ENCODE peak calls at places on chromosomes 13 and 19, in six cellular contexts. One of them, this sample, is unnamed.

GRCh38 chr19:30812099-30812684 is 440.0 kb downstream of the ZNF536 start:
- DNase-seq in NCI-H2171 treated with DMSO at 0.1 percent for 48 hours: no peak
- DNase-seq in non-pigmented ciliary epithelial cell: no peak
- DNase-seq in posterior cingulate gyrus: no peak
- DNase-seq in ureter: no peak
- DNase-seq in pancreas: no peak
- DNase-seq in this sample: no peak

GRCh38 chr19:39409886-39410619 is 2.4 kb upstream of the PLEKHG2 start:
- DNase-seq in non-pigmented ciliary epithelial cell: no peak
- DNase-seq in ureter: peak; percentile 88
- DNase-seq in NCI-H2171 treated with DMSO at 0.1 percent for 48 hours: peak; percentile 66
- DNase-seq in pancreas: peak; percentile 87
- DNase-seq in posterior cingulate gyrus: no peak
- DNase-seq in this sample: peak; percentile 68

GRCh38 chr19:54630784-54631183 is 500 bp downstream of the LILRB1 start:
- DNase-seq in posterior cingulate gyrus: no peak
- DNase-seq in ureter: no peak
- DNase-seq in non-pigmented ciliary epithelial cell: no peak
- DNase-seq in NCI-H2171 treated with DMSO at 0.1 percent for 48 hours: no peak
- DNase-seq in pancreas: no peak
- DNase-seq in this sample: no peak

GRCh38 chr19:11453468-11454341 is 18.3 kb downstream of the PRKCSH start:
- DNase-seq in ureter: no peak
- DNase-seq in NCI-H2171 treated with DMSO at 0.1 percent for 48 hours: no peak
- DNase-seq in non-pigmented ciliary epithelial cell: no peak
- DNase-seq in pancreas: no peak
- DNase-seq in posterior cingulate gyrus: no peak
- DNase-seq in this sample: no peak

GRCh38 chr13:23707674-23708073 is 137.5 kb downstream of the TNFRSF19 start:
- DNase-seq in NCI-H2171 treated with DMSO at 0.1 percent for 48 hours: no peak
- DNase-seq in posterior cingulate gyrus: no peak
- DNase-seq in non-pigmented ciliary epithelial cell: no peak
- DNase-seq in ureter: no peak
- DNase-seq in pancreas: no peak
- DNase-seq in this sample: no peak

GRCh38 chr13:44174769-44175425 is 198.7 kb upstream of the SERP2 start:
- DNase-seq in non-pigmented ciliary epithelial cell: no peak
- DNase-seq in pancreas: no peak
- DNase-seq in ureter: no peak
- DNase-seq in posterior cingulate gyrus: no peak
- DNase-seq in NCI-H2171 treated with DMSO at 0.1 percent for 48 hours: no peak
- DNase-seq in this sample: no peak

GRCh38 chr19:56960959-56961622 is 120.6 kb upstream of the PEG3 start:
- DNase-seq in pancreas: no peak
- DNase-seq in ureter: no peak
- DNase-seq in posterior cingulate gyrus: no peak
- DNase-seq in non-pigmented ciliary epithelial cell: no peak
- DNase-seq in NCI-H2171 treated with DMSO at 0.1 percent for 48 hours: no peak
- DNase-seq in this sample: no peak

GRCh38 chr19:38664503-38665211 is 17.2 kb downstream of the ACTN4 start:
- DNase-seq in posterior cingulate gyrus: no peak
- DNase-seq in non-pigmented ciliary epithelial cell: no peak
- DNase-seq in NCI-H2171 treated with DMSO at 0.1 percent for 48 hours: peak; percentile 20
- DNase-seq in ureter: no peak
- DNase-seq in pancreas: no peak
- DNase-seq in this sample: no peak

GRCh38 chr19:8370176-8371010 is 6.4 kb downstream of the ANGPTL4 start:
- DNase-seq in non-pigmented ciliary epithelial cell: no peak
- DNase-seq in pancreas: peak; percentile 20
- DNase-seq in posterior cingulate gyrus: no peak
- DNase-seq in ureter: no peak
- DNase-seq in NCI-H2171 treated with DMSO at 0.1 percent for 48 hours: no peak
- DNase-seq in this sample: no peak

GRCh38 chr19:39390460-39390758 is 497 bp downstream of the PAF1 start:
- DNase-seq in ureter: peak; percentile 76
- DNase-seq in non-pigmented ciliary epithelial cell: no peak
- DNase-seq in posterior cingulate gyrus: no peak
- DNase-seq in pancreas: no peak
- DNase-seq in NCI-H2171 treated with DMSO at 0.1 percent for 48 hours: no peak
- DNase-seq in this sample: peak; percentile 66

GRCh38 chr13:40376296-40376849 is 290.1 kb downstream of the FOXO1 start:
- DNase-seq in NCI-H2171 treated with DMSO at 0.1 percent for 48 hours: peak; percentile 76
- DNase-seq in ureter: no peak
- DNase-seq in non-pigmented ciliary epithelial cell: no peak
- DNase-seq in pancreas: no peak
- DNase-seq in posterior cingulate gyrus: no peak
- DNase-seq in this sample: no peak

GRCh38 chr13:79043208-79043607 is 362.8 kb downstream of the RBM26 start:
- DNase-seq in ureter: no peak
- DNase-seq in pancreas: no peak
- DNase-seq in posterior cingulate gyrus: no peak
- DNase-seq in NCI-H2171 treated with DMSO at 0.1 percent for 48 hours: no peak
- DNase-seq in non-pigmented ciliary epithelial cell: no peak
- DNase-seq in this sample: no peak

GRCh38 chr19:10544242-10544752 is 593 bp downstream of the ATG4D start:
- DNase-seq in non-pigmented ciliary epithelial cell: no peak
- DNase-seq in NCI-H2171 treated with DMSO at 0.1 percent for 48 hours: no peak
- DNase-seq in pancreas: peak; percentile 87
- DNase-seq in ureter: peak; percentile 61
- DNase-seq in posterior cingulate gyrus: no peak
- DNase-seq in this sample: no peak

GRCh38 chr19:1651061-1651547 is 1.3 kb downstream of the TCF3 start:
- DNase-seq in pancreas: peak; percentile 51
- DNase-seq in NCI-H2171 treated with DMSO at 0.1 percent for 48 hours: peak; percentile 62
- DNase-seq in posterior cingulate gyrus: no peak
- DNase-seq in non-pigmented ciliary epithelial cell: no peak
- DNase-seq in ureter: no peak
- DNase-seq in this sample: peak; percentile 45

GRCh38 chr19:38657633-38658222 is 10.3 kb downstream of the ACTN4 start:
- DNase-seq in non-pigmented ciliary epithelial cell: peak; percentile 61
- DNase-seq in NCI-H2171 treated with DMSO at 0.1 percent for 48 hours: no peak
- DNase-seq in pancreas: peak; percentile 17
- DNase-seq in posterior cingulate gyrus: no peak
- DNase-seq in ureter: no peak
- DNase-seq in this sample: no peak

GRCh38 chr19:55198651-55199050 is 10.7 kb downstream of the PTPRH start:
- DNase-seq in non-pigmented ciliary epithelial cell: no peak
- DNase-seq in posterior cingulate gyrus: no peak
- DNase-seq in pancreas: no peak
- DNase-seq in NCI-H2171 treated with DMSO at 0.1 percent for 48 hours: no peak
- DNase-seq in ureter: no peak
- DNase-seq in this sample: no peak

GRCh38 chr19:13430790-13431582 is 75.3 kb downstream of the CACNA1A start:
- DNase-seq in posterior cingulate gyrus: peak; percentile 52
- DNase-seq in NCI-H2171 treated with DMSO at 0.1 percent for 48 hours: peak; percentile 36
- DNase-seq in pancreas: no peak
- DNase-seq in non-pigmented ciliary epithelial cell: peak; percentile 2
- DNase-seq in ureter: peak; percentile 44
- DNase-seq in this sample: peak; percentile 23

GRCh38 chr13:48078251-48078656 is 16.6 kb downstream of the MED4 start:
- DNase-seq in pancreas: no peak
- DNase-seq in ureter: no peak
- DNase-seq in non-pigmented ciliary epithelial cell: no peak
- DNase-seq in posterior cingulate gyrus: no peak
- DNase-seq in NCI-H2171 treated with DMSO at 0.1 percent for 48 hours: peak; percentile 36
- DNase-seq in this sample: no peak

GRCh38 chr19:3537101-3537437 is 1.9 kb upstream of the TEKTIP1 start:
- DNase-seq in ureter: no peak
- DNase-seq in non-pigmented ciliary epithelial cell: no peak
- DNase-seq in posterior cingulate gyrus: no peak
- DNase-seq in pancreas: no peak
- DNase-seq in NCI-H2171 treated with DMSO at 0.1 percent for 48 hours: no peak
- DNase-seq in this sample: no peak

GRCh38 chr13:113997845-113998751 is 24.2 kb upstream of the C13orf46 start:
- DNase-seq in posterior cingulate gyrus: no peak
- DNase-seq in ureter: no peak
- DNase-seq in pancreas: peak; percentile 60
- DNase-seq in NCI-H2171 treated with DMSO at 0.1 percent for 48 hours: peak; percentile 25
- DNase-seq in non-pigmented ciliary epithelial cell: no peak
- DNase-seq in this sample: no peak

GRCh38 chr19:12163841-12164240 is 945 bp downstream of the ZNF136 start:
- DNase-seq in ureter: no peak
- DNase-seq in non-pigmented ciliary epithelial cell: no peak
- DNase-seq in NCI-H2171 treated with DMSO at 0.1 percent for 48 hours: no peak
- DNase-seq in pancreas: no peak
- DNase-seq in posterior cingulate gyrus: no peak
- DNase-seq in this sample: no peak

GRCh38 chr13:32010137-32010536 is 21.4 kb upstream of the FRY start:
- DNase-seq in pancreas: no peak
- DNase-seq in ureter: no peak
- DNase-seq in posterior cingulate gyrus: no peak
- DNase-seq in NCI-H2171 treated with DMSO at 0.1 percent for 48 hours: peak; percentile 54
- DNase-seq in non-pigmented ciliary epithelial cell: no peak
- DNase-seq in this sample: no peak

GRCh38 chr13:45231722-45232121 is 30.9 kb upstream of the KCTD4 start:
- DNase-seq in NCI-H2171 treated with DMSO at 0.1 percent for 48 hours: peak; percentile 55
- DNase-seq in pancreas: no peak
- DNase-seq in posterior cingulate gyrus: no peak
- DNase-seq in non-pigmented ciliary epithelial cell: no peak
- DNase-seq in ureter: no peak
- DNase-seq in this sample: no peak

GRCh38 chr13:113008841-113009240 is 39.8 kb downstream of the MCF2L start:
- DNase-seq in non-pigmented ciliary epithelial cell: no peak
- DNase-seq in pancreas: no peak
- DNase-seq in NCI-H2171 treated with DMSO at 0.1 percent for 48 hours: no peak
- DNase-seq in posterior cingulate gyrus: no peak
- DNase-seq in ureter: no peak
- DNase-seq in this sample: no peak

GRCh38 chr13:31213681-31214289 is 14.0 kb downstream of the B3GLCT start:
- DNase-seq in NCI-H2171 treated with DMSO at 0.1 percent for 48 hours: no peak
- DNase-seq in non-pigmented ciliary epithelial cell: no peak
- DNase-seq in pancreas: no peak
- DNase-seq in posterior cingulate gyrus: no peak
- DNase-seq in ureter: no peak
- DNase-seq in this sample: no peak

GRCh38 chr13:88526186-88526852 is 855.1 kb downstream of the SLITRK5 start:
- DNase-seq in pancreas: no peak
- DNase-seq in non-pigmented ciliary epithelial cell: no peak
- DNase-seq in posterior cingulate gyrus: no peak
- DNase-seq in NCI-H2171 treated with DMSO at 0.1 percent for 48 hours: peak; percentile 50
- DNase-seq in ureter: no peak
- DNase-seq in this sample: no peak

GRCh38 chr13:41179593-41180250 is 14.6 kb downstream of the KBTBD7 start:
- DNase-seq in posterior cingulate gyrus: no peak
- DNase-seq in ureter: no peak
- DNase-seq in non-pigmented ciliary epithelial cell: peak; percentile 28
- DNase-seq in NCI-H2171 treated with DMSO at 0.1 percent for 48 hours: no peak
- DNase-seq in pancreas: no peak
- DNase-seq in this sample: no peak

GRCh38 chr13:44840131-44840530 is 149.1 kb downstream of the NUFIP1 start:
- DNase-seq in NCI-H2171 treated with DMSO at 0.1 percent for 48 hours: no peak
- DNase-seq in pancreas: no peak
- DNase-seq in non-pigmented ciliary epithelial cell: no peak
- DNase-seq in ureter: no peak
- DNase-seq in posterior cingulate gyrus: no peak
- DNase-seq in this sample: no peak

GRCh38 chr13:75968103-75968838 is 332.1 kb downstream of the LMO7 start:
- DNase-seq in NCI-H2171 treated with DMSO at 0.1 percent for 48 hours: no peak
- DNase-seq in posterior cingulate gyrus: no peak
- DNase-seq in ureter: no peak
- DNase-seq in pancreas: no peak
- DNase-seq in non-pigmented ciliary epithelial cell: peak; percentile 1
- DNase-seq in this sample: no peak

GRCh38 chr19:5048091-5048726 is 79.3 kb downstream of the KDM4B start:
- DNase-seq in pancreas: peak; percentile 92
- DNase-seq in ureter: peak; percentile 82
- DNase-seq in NCI-H2171 treated with DMSO at 0.1 percent for 48 hours: peak; percentile 68
- DNase-seq in posterior cingulate gyrus: peak; percentile 78
- DNase-seq in non-pigmented ciliary epithelial cell: no peak
- DNase-seq in this sample: peak; percentile 24

GRCh38 chr19:11767633-11768133 is 883 bp downstream of the ZNF441 start:
- DNase-seq in ureter: peak; percentile 59
- DNase-seq in non-pigmented ciliary epithelial cell: no peak
- DNase-seq in posterior cingulate gyrus: peak; percentile 8
- DNase-seq in NCI-H2171 treated with DMSO at 0.1 percent for 48 hours: no peak
- DNase-seq in pancreas: peak; percentile 88
- DNase-seq in this sample: no peak

GRCh38 chr19:16232127-16232526 is 34.4 kb downstream of the AP1M1 start:
- DNase-seq in NCI-H2171 treated with DMSO at 0.1 percent for 48 hours: no peak
- DNase-seq in ureter: no peak
- DNase-seq in pancreas: no peak
- DNase-seq in posterior cingulate gyrus: no peak
- DNase-seq in non-pigmented ciliary epithelial cell: no peak
- DNase-seq in this sample: no peak

GRCh38 chr13:36712785-36713184 is 39.0 kb downstream of the SERTM1 start:
- DNase-seq in ureter: no peak
- DNase-seq in posterior cingulate gyrus: no peak
- DNase-seq in pancreas: no peak
- DNase-seq in NCI-H2171 treated with DMSO at 0.1 percent for 48 hours: no peak
- DNase-seq in non-pigmented ciliary epithelial cell: peak; percentile 36
- DNase-seq in this sample: no peak

GRCh38 chr13:91627952-91628739 is 229.7 kb downstream of the GPC5 start:
- DNase-seq in non-pigmented ciliary epithelial cell: no peak
- DNase-seq in ureter: no peak
- DNase-seq in NCI-H2171 treated with DMSO at 0.1 percent for 48 hours: no peak
- DNase-seq in pancreas: no peak
- DNase-seq in posterior cingulate gyrus: no peak
- DNase-seq in this sample: no peak

GRCh38 chr19:48051345-48052033 is 7.6 kb upstream of the CABP5 start:
- DNase-seq in ureter: no peak
- DNase-seq in NCI-H2171 treated with DMSO at 0.1 percent for 48 hours: no peak
- DNase-seq in non-pigmented ciliary epithelial cell: no peak
- DNase-seq in posterior cingulate gyrus: no peak
- DNase-seq in pancreas: no peak
- DNase-seq in this sample: no peak

GRCh38 chr13:109287553-109287952 is 498.8 kb downstream of the IRS2 start:
- DNase-seq in NCI-H2171 treated with DMSO at 0.1 percent for 48 hours: no peak
- DNase-seq in ureter: no peak
- DNase-seq in non-pigmented ciliary epithelial cell: no peak
- DNase-seq in posterior cingulate gyrus: no peak
- DNase-seq in pancreas: no peak
- DNase-seq in this sample: no peak

GRCh38 chr13:79663977-79664636 is 183.2 kb downstream of the NDFIP2 start:
- DNase-seq in ureter: no peak
- DNase-seq in pancreas: no peak
- DNase-seq in NCI-H2171 treated with DMSO at 0.1 percent for 48 hours: no peak
- DNase-seq in non-pigmented ciliary epithelial cell: no peak
- DNase-seq in posterior cingulate gyrus: no peak
- DNase-seq in this sample: no peak

GRCh38 chr19:11984986-11985385 is 20.1 kb downstream of the ZNF763 start:
- DNase-seq in pancreas: no peak
- DNase-seq in posterior cingulate gyrus: no peak
- DNase-seq in non-pigmented ciliary epithelial cell: no peak
- DNase-seq in NCI-H2171 treated with DMSO at 0.1 percent for 48 hours: no peak
- DNase-seq in ureter: no peak
- DNase-seq in this sample: no peak